ENCODE peak calls at places on chromosomes 11 and 22, in seven cellular contexts. J is mesenchymal stem cell; Q is spleen; T is body of pancreas; E is hepatic stellate cell; C is T-helper 17 cell; H is effector memory CD8-positive, alpha-beta T cell. N is an unnamed sample.
A peak's percentile ranks its signal among the peaks of the same experiment; 100 is the strongest.

GRCh38 chr22:31271026-31271425 is 21.3 kb downstream of the PIK3IP1 start:
- DNase-seq in J (no peak), Q (no peak), T (no peak), E (no peak), C (no peak), H (no peak), N (no peak)

GRCh38 chr11:101686514-101686913 is 102.7 kb upstream of the TRPC6 start:
- DNase-seq in J (peak; percentile 75), Q (no peak), T (no peak), E (peak; percentile 26), C (no peak), H (no peak), N (no peak)

GRCh38 chr11:6625156-6625831 is 6.1 kb upstream of the TPP1 start:
- DNase-seq in J (no peak), Q (peak; percentile 57), T (peak; percentile 13), E (no peak), C (no peak), H (no peak), N (no peak)

GRCh38 chr11:122050021-122050710 is 65.8 kb downstream of the BLID start:
- DNase-seq in J (no peak), Q (no peak), T (no peak), E (no peak), C (no peak), H (no peak), N (no peak)

GRCh38 chr11:77174559-77174958 is 46.5 kb downstream of the MYO7A start:
- DNase-seq in J (no peak), Q (no peak), T (peak; percentile 50), E (no peak), C (no peak), H (no peak), N (no peak)

GRCh38 chr11:9158898-9159391 is 67.5 kb upstream of the SCUBE2 start:
- DNase-seq in J (peak; percentile 54), Q (no peak), T (no peak), E (peak; percentile 32), C (no peak), H (no peak), N (no peak)

GRCh38 chr11:1916132-1916985 is 3.1 kb upstream of the TNNT3 start:
- DNase-seq in J (no peak), Q (peak; percentile 82), T (no peak), E (no peak), C (no peak), H (no peak), N (no peak)

GRCh38 chr11:24386551-24387404 is 110.1 kb upstream of the LUZP2 start:
- DNase-seq in J (peak; percentile 55), Q (no peak), T (no peak), E (peak; percentile 3), C (no peak), H (no peak), N (no peak)

GRCh38 chr11:73321342-73322110 is 13.4 kb downstream of the ARHGEF17 start:
- DNase-seq in J (peak; percentile 92), Q (no peak), T (peak; percentile 53), E (no peak), C (no peak), H (no peak), N (no peak)

GRCh38 chr22:50691521-50691920 is 18.9 kb downstream of the SHANK3 start:
- DNase-seq in J (no peak), Q (no peak), T (no peak), E (no peak), C (peak; percentile 20), H (peak; percentile 36), N (no peak)

GRCh38 chr11:196786-197731 is 4.2 kb downstream of the SCGB1C1 start:
- DNase-seq in J (no peak), Q (no peak), T (no peak), E (peak; percentile 31), C (no peak), H (peak; percentile 0), N (peak; percentile 10)

GRCh38 chr11:129278586-129279319 is 86.6 kb upstream of the ARHGAP32 start:
- DNase-seq in J (peak; percentile 42), Q (peak; percentile 80), T (peak; percentile 26), E (peak; percentile 25), C (no peak), H (no peak), N (peak; percentile 34)

GRCh38 chr22:44667829-44668189 is 34.2 kb upstream of the PRR5 start:
- DNase-seq in J (no peak), Q (no peak), T (no peak), E (no peak), C (peak; percentile 48), H (peak; percentile 87), N (no peak)

GRCh38 chr11:121717296-121717695 is 264.5 kb upstream of the SORL1-AS1 start:
- DNase-seq in J (no peak), Q (no peak), T (no peak), E (no peak), C (no peak), H (no peak), N (no peak)

GRCh38 chr11:134638796-134639540 is 226.9 kb upstream of the B3GAT1 start:
- DNase-seq in J (no peak), Q (no peak), T (no peak), E (no peak), C (no peak), H (no peak), N (no peak)

GRCh38 chr11:130916238-130916855 is at the start of gene SNX19:
- DNase-seq in J (peak; percentile 86), Q (peak; percentile 99), T (peak; percentile 93), E (peak; percentile 89), C (peak; percentile 95), H (peak; percentile 90), N (peak; percentile 94)

GRCh38 chr11:20584093-20584774 is 15.2 kb upstream of the SLC6A5 start:
- DNase-seq in J (no peak), Q (no peak), T (no peak), E (no peak), C (no peak), H (no peak), N (no peak)

GRCh38 chr11:64146036-64146943 is 19.6 kb downstream of the MACROD1 start:
- DNase-seq in J (peak; percentile 49), Q (peak; percentile 87), T (peak; percentile 63), E (peak; percentile 70), C (peak; percentile 54), H (peak; percentile 61), N (peak; percentile 49)

GRCh38 chr11:122706261-122706660 is 50.7 kb downstream of the UBASH3B start:
- DNase-seq in J (peak; percentile 90), Q (no peak), T (no peak), E (peak; percentile 35), C (no peak), H (no peak), N (no peak)

GRCh38 chr11:19597876-19598275 is 114.8 kb upstream of the NAV2 start:
- DNase-seq in J (peak; percentile 10), Q (no peak), T (no peak), E (no peak), C (no peak), H (no peak), N (no peak)

GRCh38 chr11:22923561-22923960 is 63.3 kb upstream of the CCDC179 start:
- DNase-seq in J (no peak), Q (no peak), T (no peak), E (no peak), C (no peak), H (no peak), N (no peak)

GRCh38 chr11:71931245-71931602 is 2.4 kb downstream of the RNF121 start:
- DNase-seq in J (no peak), Q (no peak), T (no peak), E (no peak), C (no peak), H (no peak), N (no peak)

GRCh38 chr11:75223954-75224643 is 16.5 kb upstream of the TPBGL start:
- DNase-seq in J (no peak), Q (no peak), T (no peak), E (no peak), C (no peak), H (no peak), N (no peak)

GRCh38 chr11:76577199-76577920 is 93.2 kb downstream of the LRRC32 start:
- DNase-seq in J (peak; percentile 90), Q (no peak), T (no peak), E (peak; percentile 88), C (no peak), H (no peak), N (no peak)

GRCh38 chr22:50257451-50258360 is 3.8 kb downstream of the MAPK12 start:
- DNase-seq in J (no peak), Q (no peak), T (peak; percentile 59), E (no peak), C (no peak), H (no peak), N (no peak)

GRCh38 chr11:125407046-125407445 is 89.0 kb downstream of the FEZ1 start:
- DNase-seq in J (no peak), Q (peak; percentile 41), T (no peak), E (no peak), C (no peak), H (no peak), N (no peak)

GRCh38 chr11:132784441-132784840 is 747.9 kb downstream of the OPCML start:
- DNase-seq in J (peak; percentile 26), Q (no peak), T (no peak), E (no peak), C (no peak), H (no peak), N (no peak)

GRCh38 chr11:48043111-48043997 is 63.0 kb downstream of the PTPRJ start:
- DNase-seq in J (no peak), Q (peak; percentile 58), T (no peak), E (no peak), C (no peak), H (no peak), N (no peak)

N was measured in activated B cell treated with CpG ODN at 0.5 μM for 24 hours.